ENCODE peak calls at places on chromosomes 11 and 22, in nine cellular contexts. L, N, B, E, Z, X, F, W and A are unnamed samples.

GRCh38 chr11:503179-503981 is 3.7 kb downstream of the RNH1 start:
- DNase-seq in L (peak; percentile 26), N (no peak), B (no peak), E (peak; percentile 90), Z (no peak), X (no peak), F (no peak), W (no peak), A (no peak)

GRCh38 chr11:102799656-102800339 is 1.8 kb upstream of the MMP1 start:
- DNase-seq in L (no peak), N (no peak), B (no peak), E (peak; percentile 63), Z (no peak), X (no peak), F (no peak), W (no peak), A (no peak)

GRCh38 chr22:24588370-24588755 is 4.5 kb downstream of the LRRC75B start:
- DNase-seq in L (no peak), N (no peak), B (no peak), E (no peak), Z (peak; percentile 22), X (no peak), F (no peak), W (peak; percentile 43), A (no peak)

GRCh38 chr11:46718155-46719019 is 626 bp upstream of the F2 start:
- DNase-seq in L (peak; percentile 59), N (peak; percentile 34), B (peak; percentile 43), E (no peak), Z (peak; percentile 61), X (no peak), F (no peak), W (no peak), A (no peak)

GRCh38 chr22:49258107-49259010 is 569.3 kb downstream of the BRD1 start:
- DNase-seq in L (no peak), N (no peak), B (no peak), E (no peak), Z (no peak), X (no peak), F (no peak), W (no peak), A (no peak)

GRCh38 chr11:74989269-74989655 is 529 bp downstream of the NEU3 start:
- DNase-seq in L (peak; percentile 18), N (peak; percentile 31), B (peak; percentile 4), E (no peak), Z (peak; percentile 32), X (no peak), F (peak; percentile 35), W (no peak), A (peak; percentile 60)

GRCh38 chr22:35567214-35567792 is 26.7 kb downstream of the RASD2 start:
- DNase-seq in L (no peak), N (no peak), B (no peak), E (no peak), Z (no peak), X (no peak), F (no peak), W (no peak), A (no peak)

GRCh38 chr22:39349967-39350802 is at the start of gene SYNGR1:
- DNase-seq in L (peak; percentile 46), N (peak; percentile 18), B (peak; percentile 44), E (peak; percentile 51), Z (no peak), X (no peak), F (no peak), W (peak; percentile 24), A (peak; percentile 58)

GRCh38 chr22:20867179-20868099 is 8.6 kb downstream of the SNAP29 start:
- DNase-seq in L (peak; percentile 62), N (peak; percentile 10), B (no peak), E (peak; percentile 33), Z (no peak), X (no peak), F (peak; percentile 89), W (no peak), A (no peak)

GRCh38 chr11:16840951-16841350 is 102.5 kb downstream of the C11orf58 start:
- DNase-seq in L (no peak), N (no peak), B (no peak), E (no peak), Z (no peak), X (no peak), F (no peak), W (no peak), A (no peak)

GRCh38 chr11:44248109-44248508 is 61.8 kb downstream of the ALX4 start:
- DNase-seq in L (no peak), N (no peak), B (no peak), E (no peak), Z (no peak), X (no peak), F (no peak), W (no peak), A (no peak)

GRCh38 chr22:47165998-47166397 is 403.5 kb downstream of the TBC1D22A start:
- DNase-seq in L (no peak), N (no peak), B (no peak), E (no peak), Z (no peak), X (no peak), F (no peak), W (no peak), A (no peak)

GRCh38 chr11:19753451-19754041 is 40.9 kb downstream of the NAV2 start:
- DNase-seq in L (no peak), N (no peak), B (peak; percentile 41), E (peak; percentile 62), Z (peak; percentile 25), X (no peak), F (no peak), W (peak; percentile 78), A (no peak)

GRCh38 chr11:110362916-110363574 is 66.6 kb upstream of the RDX start:
- DNase-seq in L (peak; percentile 32), N (no peak), B (peak; percentile 44), E (no peak), Z (peak; percentile 72), X (peak; percentile 34), F (no peak), W (peak; percentile 47), A (no peak)

GRCh38 chr11:127616171-127616570 is 615.6 kb upstream of the KIRREL3 start:
- DNase-seq in L (no peak), N (no peak), B (no peak), E (no peak), Z (no peak), X (no peak), F (no peak), W (no peak), A (no peak)

GRCh38 chr11:83693279-83693992 is 407.3 kb upstream of the CCDC90B start:
- DNase-seq in L (no peak), N (no peak), B (peak; percentile 44), E (no peak), Z (no peak), X (no peak), F (no peak), W (no peak), A (no peak)

GRCh38 chr11:12748561-12748960 is 74.3 kb downstream of the TEAD1 start:
- DNase-seq in L (no peak), N (no peak), B (no peak), E (no peak), Z (no peak), X (no peak), F (no peak), W (no peak), A (no peak)

GRCh38 chr11:61912991-61913698 is 4.2 kb downstream of the RAB3IL1 start:
- DNase-seq in L (no peak), N (no peak), B (no peak), E (no peak), Z (no peak), X (no peak), F (no peak), W (no peak), A (no peak)

DNA sequence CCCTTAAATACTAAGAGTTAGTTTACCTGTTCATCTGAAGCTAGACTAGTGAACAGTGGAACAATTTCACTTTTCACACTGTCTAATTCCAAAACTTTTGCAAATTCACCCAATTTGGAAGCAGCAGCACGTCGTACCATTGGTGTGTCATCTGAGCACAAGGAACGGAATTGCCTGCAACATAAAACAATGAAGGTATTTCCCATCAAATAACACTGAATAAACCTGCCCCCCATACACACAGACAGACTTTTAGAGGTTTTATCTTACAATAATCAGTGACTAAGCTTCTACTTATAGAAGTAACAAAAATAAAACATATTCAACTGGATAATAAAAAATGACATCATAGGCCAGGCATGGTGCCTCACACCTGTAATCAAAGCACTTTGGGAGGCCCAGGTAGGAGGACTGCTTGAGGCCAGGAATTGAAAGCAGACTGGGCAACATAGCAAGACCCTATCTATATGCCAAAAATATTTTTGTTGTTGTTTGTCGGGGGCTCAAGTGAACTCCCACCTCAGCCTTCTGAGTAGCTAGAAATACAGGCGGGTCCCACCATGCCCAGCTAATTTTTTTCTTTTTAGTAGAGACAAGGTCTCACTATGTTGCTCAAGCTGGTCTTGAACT is 6.3 kb downstream of the PPP2R1B start:
- DNase-seq in L (no peak), N (no peak), B (no peak), E (no peak), Z (no peak), X (no peak), F (no peak), W (no peak), A (no peak)
- H3K4me1 ChIP-seq in L (peaks cover 33% of the 10 kb centered on the region), N (peaks cover 7% of the 10 kb centered on the region), B (peaks cover 15% of the 10 kb centered on the region), E (peaks cover 18% of the 10 kb centered on the region), Z (peaks cover 10% of the 10 kb centered on the region), X (no peaks in the 10 kb centered on the region), F (peaks cover 7% of the 10 kb centered on the region), W (peaks cover 14% of the 10 kb centered on the region), A (peaks cover 11% of the 10 kb centered on the region)

DNA sequence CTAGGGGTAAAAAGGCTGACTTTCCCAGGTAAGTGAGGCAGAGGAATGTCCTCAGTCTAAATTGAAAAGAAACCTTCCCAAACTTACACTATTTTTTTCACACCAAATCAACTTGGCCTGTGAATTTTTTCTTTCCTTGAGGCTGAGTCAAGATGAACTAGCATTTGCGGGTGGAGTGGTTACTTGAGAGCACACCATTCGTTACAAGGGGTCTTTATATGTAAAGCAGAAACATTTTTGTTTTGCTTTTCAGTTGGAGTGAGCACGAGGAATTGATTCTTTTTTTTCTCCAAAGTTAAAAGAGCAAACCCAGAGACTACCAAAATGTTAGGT is 36.4 kb downstream of the MAML2 start:
- DNase-seq in L (no peak), N (no peak), B (no peak), E (peak; percentile 75), Z (no peak), X (peak; percentile 12), F (no peak), W (no peak), A (no peak)
- H2AFZ ChIP-seq in L (no peak overlapping the region), N (no peak overlapping the region), B (no peak overlapping the region), E (no peak overlapping the region), Z (peak overlapping the region; percentile 6), X (peak overlapping the region; percentile 38), F (no peak overlapping the region), W (no peak overlapping the region), A (no peak overlapping the region)

GRCh38 chr11:25119416-25119815 is 622.6 kb downstream of the LUZP2 start:
- DNase-seq in L (no peak), N (no peak), B (no peak), E (no peak), Z (no peak), X (no peak), F (no peak), W (no peak), A (no peak)
- H3K9me2 ChIP-seq in L (no peaks in the 10 kb centered on the region), N (no peaks in the 10 kb centered on the region), B (no peaks in the 10 kb centered on the region), E (no peaks in the 10 kb centered on the region), Z (no peaks in the 10 kb centered on the region), X (no peaks in the 10 kb centered on the region), F (no peaks in the 10 kb centered on the region), W (no peaks in the 10 kb centered on the region), A (no peaks in the 10 kb centered on the region)

DNA sequence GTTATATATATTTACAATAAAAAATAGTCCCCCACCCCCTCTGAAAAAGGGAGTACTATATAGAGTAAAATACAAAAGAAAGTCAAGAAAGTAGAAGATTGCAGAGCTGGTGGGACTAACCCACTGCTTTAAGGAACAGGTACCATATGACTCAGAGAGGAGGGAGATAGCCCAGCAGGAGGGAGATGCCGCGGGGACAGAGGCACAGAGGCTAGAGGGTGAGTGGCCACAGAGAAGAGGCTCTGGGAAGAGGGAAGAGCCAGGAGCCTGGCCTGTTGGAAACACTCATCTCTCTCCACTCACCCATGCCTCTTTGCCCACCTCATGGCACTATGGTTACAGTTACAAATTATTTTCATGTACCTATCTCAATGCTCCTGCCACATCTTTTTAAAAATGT is 53.6 kb upstream of the LYVE1 start:
- DNase-seq in L (no peak), N (no peak), B (no peak), E (no peak), Z (no peak), X (no peak), F (no peak), W (no peak), A (no peak)
- H3K4me1 ChIP-seq in L (no peaks in the 10 kb centered on the region), N (peaks cover 7% of the 10 kb centered on the region), B (no peaks in the 10 kb centered on the region), E (no peaks in the 10 kb centered on the region), Z (peaks cover 9% of the 10 kb centered on the region), X (peaks cover 26% of the 10 kb centered on the region), F (peaks cover 10% of the 10 kb centered on the region), W (no peaks in the 10 kb centered on the region), A (no peaks in the 10 kb centered on the region)